ENCODE peak calls at places on chromosomes 3 and 15, in eight cellular contexts. B is right atrium auricular region; Y is naive thymus-derived CD4-positive, alpha-beta T cell; F is astrocyte; V is stomach; A is left ventricle myocardium inferior; M is heart right ventricle; Z is cardiac muscle cell. D is an unnamed sample.

GRCh38 chr3:126995926-126996512 is 13.1 kb downstream of the PLXNA1 start:
- DNase-seq in B (no peak), Y (no peak), F (no peak), V (no peak), A (no peak), M (no peak), Z (no peak), D (no peak)

GRCh38 chr3:62833538-62833937 is 41.7 kb downstream of the CADPS start:
- DNase-seq in B (no peak), Y (no peak), F (no peak), V (no peak), A (no peak), M (no peak), Z (peak; percentile 26), D (no peak)

GRCh38 chr15:66053991-66054390 is 184.7 kb downstream of the RAB11A start:
- DNase-seq in B (no peak), Y (no peak), F (no peak), V (no peak), A (peak; percentile 27), M (no peak), Z (no peak), D (no peak)

GRCh38 chr3:108406661-108407206 is 103.7 kb downstream of the MYH15 start:
- DNase-seq in B (no peak), Y (peak; percentile 54), F (peak; percentile 22), V (no peak), A (no peak), M (no peak), Z (peak; percentile 53), D (no peak)

GRCh38 chr15:52417501-52417900 is 111.2 kb downstream of the MYO5A start:
- DNase-seq in B (no peak), Y (no peak), F (peak; percentile 38), V (no peak), A (no peak), M (no peak), Z (no peak), D (no peak)

GRCh38 chr3:20280257-20280656 is 94.3 kb upstream of the SGO1 start:
- DNase-seq in B (no peak), Y (no peak), F (no peak), V (no peak), A (no peak), M (no peak), Z (no peak), D (no peak)

GRCh38 chr15:40930430-40931299 is 1.5 kb downstream of the DLL4 start:
- DNase-seq in B (no peak), Y (no peak), F (peak; percentile 16), V (no peak), A (peak; percentile 70), M (peak; percentile 88), Z (peak; percentile 77), D (no peak)

GRCh38 chr15:31214864-31215489 is 111.7 kb upstream of the KLF13 start:
- DNase-seq in B (peak; percentile 77), Y (no peak), F (no peak), V (peak; percentile 79), A (peak; percentile 58), M (peak; percentile 44), Z (no peak), D (no peak)

GRCh38 chr3:64138656-64139375 is 86.5 kb downstream of the PRICKLE2 start:
- DNase-seq in B (no peak), Y (no peak), F (no peak), V (no peak), A (no peak), M (no peak), Z (no peak), D (no peak)

GRCh38 chr3:168197162-168197561 is 101.4 kb upstream of the GOLIM4 start:
- DNase-seq in B (no peak), Y (no peak), F (no peak), V (no peak), A (no peak), M (no peak), Z (no peak), D (no peak)

GRCh38 chr3:45551214-45552010 is 43.1 kb upstream of the LIMD1 start:
- DNase-seq in B (peak; percentile 86), Y (no peak), F (peak; percentile 97), V (peak; percentile 33), A (peak; percentile 80), M (peak; percentile 79), Z (no peak), D (no peak)

GRCh38 chr3:119588112-119588511 is 8.8 kb downstream of the ADPRH start:
- DNase-seq in B (peak; percentile 73), Y (no peak), F (no peak), V (peak; percentile 41), A (peak; percentile 52), M (peak; percentile 53), Z (no peak), D (no peak)

GRCh38 chr3:195240939-195241338 is 30.0 kb downstream of the XXYLT1 start:
- DNase-seq in B (peak; percentile 36), Y (no peak), F (no peak), V (no peak), A (no peak), M (peak; percentile 3), Z (no peak), D (peak; percentile 53)

GRCh38 chr3:9390265-9390888 is 7.0 kb upstream of the SETD5 start:
- DNase-seq in B (no peak), Y (no peak), F (no peak), V (no peak), A (no peak), M (no peak), Z (no peak), D (no peak)

GRCh38 chr3:9388562-9389272 is 8.7 kb upstream of the SETD5 start:
- DNase-seq in B (no peak), Y (no peak), F (no peak), V (no peak), A (no peak), M (no peak), Z (no peak), D (no peak)

GRCh38 chr3:9395570-9396300 is 1.7 kb upstream of the SETD5 start:
- DNase-seq in B (no peak), Y (no peak), F (no peak), V (no peak), A (no peak), M (no peak), Z (peak; percentile 6), D (no peak)

GRCh38 chr3:9388142-9388541 is 9.3 kb upstream of the SETD5 start:
- DNase-seq in B (no peak), Y (no peak), F (no peak), V (no peak), A (no peak), M (no peak), Z (no peak), D (no peak)

DNA sequence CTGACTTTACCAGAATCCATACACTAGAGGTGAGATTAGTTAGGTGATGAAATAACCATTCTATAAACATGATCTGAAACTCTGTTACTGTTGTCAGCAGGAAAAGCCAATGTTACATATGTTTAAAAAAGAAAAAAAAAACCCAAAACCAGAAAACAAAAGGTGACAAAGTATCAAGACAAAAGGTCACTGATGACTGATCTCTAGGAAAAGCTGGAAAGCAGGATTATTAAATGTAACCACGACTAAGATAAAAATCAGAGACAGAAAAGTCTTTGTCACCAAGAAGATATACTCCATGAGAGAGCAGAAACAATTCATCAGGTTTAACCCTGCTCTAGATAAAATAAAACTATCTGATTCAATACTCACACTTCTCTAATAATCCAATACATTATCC is 5.4 kb upstream of the SETD5 start:
- DNase-seq in B (no peak), Y (no peak), F (no peak), V (no peak), A (no peak), M (no peak), Z (no peak), D (no peak)
- H3K4me1 ChIP-seq in B (no peaks in the 10 kb centered on the region), Y (peaks cover 47% of the 10 kb centered on the region), F (peaks cover 26% of the 10 kb centered on the region), V (peaks cover 33% of the 10 kb centered on the region), A (peaks cover 68% of the 10 kb centered on the region), M (peaks cover 41% of the 10 kb centered on the region), Z (peaks cover 16% of the 10 kb centered on the region), D (peaks cover 32% of the 10 kb centered on the region)

DNA sequence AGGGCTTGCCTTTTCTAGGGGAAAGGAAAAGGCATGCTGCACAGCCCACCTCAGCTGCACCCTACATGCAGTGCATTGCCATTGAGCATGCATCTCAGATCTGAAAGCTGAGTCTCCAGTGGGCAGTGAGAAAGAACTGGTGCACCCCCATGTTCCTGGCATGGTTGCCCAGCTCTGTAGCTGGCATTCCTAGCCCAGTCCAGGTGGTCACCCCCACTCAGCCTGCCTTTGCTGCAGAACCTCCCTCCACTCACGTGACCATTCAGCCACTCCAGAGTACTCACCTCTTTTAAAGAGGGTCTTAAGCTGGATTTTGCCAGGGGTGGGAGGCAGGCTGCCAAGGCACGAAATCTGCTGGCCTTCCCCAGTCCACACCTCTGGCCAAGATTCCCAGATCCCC is 208.6 kb upstream of the TOPAZ1 start:
- DNase-seq in B (no peak), Y (no peak), F (no peak), V (no peak), A (no peak), M (no peak), Z (no peak), D (no peak)
- H3K4me3 ChIP-seq in B (no peak overlapping the region), Y (no peak overlapping the region), F (no peak overlapping the region), V (no peak overlapping the region), A (no peak overlapping the region), M (no peak overlapping the region), Z (no peak overlapping the region), D (no peak overlapping the region)

DNA sequence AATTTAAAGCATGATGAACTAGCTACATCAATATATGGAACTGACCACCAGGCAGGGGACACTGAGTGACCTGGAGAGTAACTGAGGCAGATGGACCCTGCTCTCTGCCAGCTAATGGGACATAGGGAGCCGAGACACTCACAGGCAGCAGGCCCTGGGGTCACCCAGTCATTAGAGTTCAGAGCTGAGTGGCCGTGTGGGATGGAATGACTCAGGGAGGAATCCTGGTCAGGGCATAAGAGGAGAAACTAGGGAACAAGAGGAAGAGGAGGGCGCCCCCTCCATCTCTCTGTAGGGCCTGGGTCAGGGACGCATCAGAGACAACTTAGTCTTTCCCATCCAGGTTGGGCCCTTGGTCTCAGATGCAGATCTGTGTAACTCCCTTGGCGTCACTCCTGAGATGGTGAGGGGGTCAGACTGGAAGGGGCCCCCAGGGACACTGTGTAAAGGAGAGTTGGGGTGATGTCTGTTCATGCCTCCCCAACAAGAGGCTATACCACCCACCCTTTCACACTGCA is 39.8 kb downstream of the CCDC12 start:
- DNase-seq in B (no peak), Y (no peak), F (peak; percentile 22), V (no peak), A (no peak), M (no peak), Z (no peak), D (no peak)
- H3K4me1 ChIP-seq in B (no peaks in the 10 kb centered on the region), Y (peaks cover 5% of the 10 kb centered on the region), F (peaks cover 38% of the 10 kb centered on the region), V (peaks cover 69% of the 10 kb centered on the region), A (peaks cover 94% of the 10 kb centered on the region), M (peaks cover 70% of the 10 kb centered on the region), Z (peaks cover 60% of the 10 kb centered on the region), D (peaks cover 86% of the 10 kb centered on the region)

DNA sequence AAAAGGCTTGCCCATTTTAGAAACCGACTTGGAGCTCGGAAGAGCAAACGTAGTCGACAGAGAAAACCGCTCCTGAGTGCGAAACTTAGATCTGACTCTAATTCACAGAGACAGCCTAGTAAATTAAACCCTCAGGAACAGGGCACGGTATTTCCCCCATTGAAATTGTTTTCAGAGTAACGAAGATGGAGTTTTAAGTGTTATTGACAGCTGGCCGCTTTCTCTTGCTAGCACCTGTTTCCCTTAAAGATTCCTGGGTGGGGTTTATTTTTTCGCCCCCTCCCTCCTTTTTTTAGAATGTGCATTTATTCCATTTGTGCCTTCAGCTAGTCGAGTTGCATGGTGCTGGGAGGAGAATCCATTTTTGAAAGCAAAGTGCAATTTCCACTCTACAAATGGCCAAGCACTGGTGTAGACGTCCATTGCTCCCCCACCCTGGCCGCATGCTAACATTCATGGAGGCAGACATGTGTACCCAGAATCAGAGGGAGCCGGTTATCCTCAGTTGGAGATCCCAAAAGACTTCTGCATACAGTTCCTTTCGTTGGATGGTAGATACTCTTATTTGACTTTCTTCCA is 532.0 kb upstream of the SEMA6D start:
- DNase-seq in B (no peak), Y (no peak), F (no peak), V (no peak), A (no peak), M (no peak), Z (no peak), D (no peak)
- H3K4me3 ChIP-seq in B (peak overlapping the region; percentile 51), Y (no peak overlapping the region), F (peak overlapping the region; percentile 61), V (peak overlapping the region; percentile 60), A (peak overlapping the region; percentile 69), M (peak overlapping the region; percentile 59), Z (peak overlapping the region; percentile 68), D (peak overlapping the region; percentile 60)